ENCODE peak calls at places on chromosomes 4 and X, in eight cellular contexts. One of them, this sample, is unnamed.

GRCh38 chr4:159158989-159159388 is 56.1 kb downstream of the RAPGEF2 start:
- DNase-seq in ovary: no peak
- DNase-seq in transverse colon: no peak
- DNase-seq in body of pancreas: no peak
- DNase-seq in endothelial cell of umbilical vein: peak
- DNase-seq in hepatocyte: no peak
- DNase-seq in NB4: no peak
- DNase-seq in foreskin fibroblast: no peak
- DNase-seq in this sample: no peak

GRCh38 chr4:153467154-153467896 is 1.2 kb downstream of the TMEM131L start:
- DNase-seq in hepatocyte: peak
- DNase-seq in foreskin fibroblast: no peak
- DNase-seq in body of pancreas: peak
- DNase-seq in NB4: peak
- DNase-seq in ovary: peak
- DNase-seq in endothelial cell of umbilical vein: peak
- DNase-seq in transverse colon: peak
- DNase-seq in this sample: no peak

GRCh38 chrX:119809185-119809666 is 17.8 kb upstream of the RPL39 start:
- DNase-seq in transverse colon: no peak
- DNase-seq in endothelial cell of umbilical vein: peak
- DNase-seq in hepatocyte: no peak
- DNase-seq in ovary: no peak
- DNase-seq in NB4: peak
- DNase-seq in body of pancreas: no peak
- DNase-seq in foreskin fibroblast: no peak
- DNase-seq in this sample: no peak

GRCh38 chrX:48899078-48899410 is 1.3 kb downstream of the PQBP1 start:
- DNase-seq in ovary: no peak
- DNase-seq in hepatocyte: no peak
- DNase-seq in body of pancreas: no peak
- DNase-seq in foreskin fibroblast: no peak
- DNase-seq in transverse colon: no peak
- DNase-seq in NB4: no peak
- DNase-seq in endothelial cell of umbilical vein: no peak
- DNase-seq in this sample: no peak

GRCh38 chr4:168076989-168077725 is 15.2 kb upstream of the ANXA10 start:
- DNase-seq in transverse colon: peak
- DNase-seq in body of pancreas: peak
- DNase-seq in endothelial cell of umbilical vein: peak
- DNase-seq in NB4: peak
- DNase-seq in hepatocyte: peak
- DNase-seq in ovary: no peak
- DNase-seq in foreskin fibroblast: peak
- DNase-seq in this sample: peak

GRCh38 chr4:76445911-76446310 is 10.9 kb downstream of the SHROOM3 start:
- DNase-seq in body of pancreas: no peak
- DNase-seq in ovary: no peak
- DNase-seq in hepatocyte: no peak
- DNase-seq in transverse colon: no peak
- DNase-seq in NB4: no peak
- DNase-seq in endothelial cell of umbilical vein: no peak
- DNase-seq in foreskin fibroblast: no peak
- DNase-seq in this sample: no peak

GRCh38 chrX:53045002-53045401 is 3.6 kb upstream of the GPR173 start:
- DNase-seq in ovary: no peak
- DNase-seq in foreskin fibroblast: no peak
- DNase-seq in endothelial cell of umbilical vein: no peak
- DNase-seq in transverse colon: no peak
- DNase-seq in body of pancreas: no peak
- DNase-seq in hepatocyte: no peak
- DNase-seq in NB4: no peak
- DNase-seq in this sample: no peak

GRCh38 chrX:86146102-86146501 is 2.1 kb upstream of the DACH2 start:
- DNase-seq in ovary: no peak
- DNase-seq in body of pancreas: no peak
- DNase-seq in hepatocyte: no peak
- DNase-seq in foreskin fibroblast: no peak
- DNase-seq in endothelial cell of umbilical vein: no peak
- DNase-seq in NB4: no peak
- DNase-seq in transverse colon: no peak
- DNase-seq in this sample: no peak

GRCh38 chr4:40909363-40909876 is 159.7 kb downstream of the NSUN7 start:
- DNase-seq in body of pancreas: no peak
- DNase-seq in NB4: peak
- DNase-seq in foreskin fibroblast: peak
- DNase-seq in hepatocyte: peak
- DNase-seq in transverse colon: no peak
- DNase-seq in ovary: no peak
- DNase-seq in endothelial cell of umbilical vein: peak
- DNase-seq in this sample: peak

GRCh38 chrX:18833071-18833731 is 125.8 kb downstream of the PPEF1 start:
- DNase-seq in transverse colon: no peak
- DNase-seq in NB4: no peak
- DNase-seq in endothelial cell of umbilical vein: no peak
- DNase-seq in foreskin fibroblast: no peak
- DNase-seq in body of pancreas: peak
- DNase-seq in ovary: peak
- DNase-seq in hepatocyte: no peak
- DNase-seq in this sample: peak

GRCh38 chr4:182969651-182970279 is 52.6 kb upstream of the DCTD start:
- DNase-seq in endothelial cell of umbilical vein: no peak
- DNase-seq in transverse colon: no peak
- DNase-seq in ovary: no peak
- DNase-seq in foreskin fibroblast: no peak
- DNase-seq in NB4: peak
- DNase-seq in hepatocyte: no peak
- DNase-seq in body of pancreas: peak
- DNase-seq in this sample: no peak

GRCh38 chr4:6910340-6910959 is 824 bp downstream of the TBC1D14 start:
- DNase-seq in foreskin fibroblast: no peak
- DNase-seq in hepatocyte: peak
- DNase-seq in ovary: no peak
- DNase-seq in endothelial cell of umbilical vein: no peak
- DNase-seq in body of pancreas: no peak
- DNase-seq in NB4: peak
- DNase-seq in transverse colon: peak
- DNase-seq in this sample: no peak

GRCh38 chr4:86279247-86279960 is 80.4 kb downstream of the MAPK10 start:
- DNase-seq in hepatocyte: no peak
- DNase-seq in transverse colon: no peak
- DNase-seq in NB4: no peak
- DNase-seq in endothelial cell of umbilical vein: no peak
- DNase-seq in ovary: no peak
- DNase-seq in body of pancreas: no peak
- DNase-seq in foreskin fibroblast: no peak
- DNase-seq in this sample: no peak

GRCh38 chr4:37584530-37585060 is 101.6 kb downstream of the RELL1 start:
- DNase-seq in hepatocyte: no peak
- DNase-seq in NB4: no peak
- DNase-seq in ovary: no peak
- DNase-seq in endothelial cell of umbilical vein: no peak
- DNase-seq in transverse colon: no peak
- DNase-seq in body of pancreas: no peak
- DNase-seq in foreskin fibroblast: no peak
- DNase-seq in this sample: no peak

DNA sequence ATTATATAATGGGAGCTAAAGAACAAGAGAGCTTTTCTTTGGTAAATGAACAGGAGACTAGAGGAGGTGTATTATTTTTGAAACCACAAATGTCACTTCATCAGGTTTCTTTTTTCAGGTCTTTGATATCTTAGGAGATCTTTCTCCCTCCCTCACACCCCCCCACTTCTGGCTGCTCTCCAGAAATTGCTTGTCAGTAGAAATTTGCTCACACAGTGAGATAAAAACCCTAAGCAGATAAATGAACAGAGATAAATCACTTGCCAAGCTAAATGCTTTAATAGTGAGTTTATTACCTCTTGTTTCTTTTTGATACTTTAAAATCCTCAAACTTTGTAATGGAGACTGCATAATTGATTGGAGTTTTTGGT is 421.2 kb upstream of the TENM3 start:
- DNase-seq in endothelial cell of umbilical vein: no peak
- DNase-seq in transverse colon: no peak
- DNase-seq in hepatocyte: no peak
- DNase-seq in foreskin fibroblast: no peak
- DNase-seq in ovary: no peak
- DNase-seq in NB4: no peak
- DNase-seq in body of pancreas: no peak
- DNase-seq in this sample: no peak
- TF ChIP-seq CTCF in endothelial cell of umbilical vein: no peak
- TF ChIP-seq CTCF in transverse colon: no peak
- TF ChIP-seq CTCF in hepatocyte: no peak
- TF ChIP-seq CTCF in foreskin fibroblast: no peak
- TF ChIP-seq CTCF in ovary: no peak
- TF ChIP-seq CTCF in NB4: no peak
- TF ChIP-seq CTCF in body of pancreas: no peak
- TF ChIP-seq CTCF in this sample: no peak

DNA sequence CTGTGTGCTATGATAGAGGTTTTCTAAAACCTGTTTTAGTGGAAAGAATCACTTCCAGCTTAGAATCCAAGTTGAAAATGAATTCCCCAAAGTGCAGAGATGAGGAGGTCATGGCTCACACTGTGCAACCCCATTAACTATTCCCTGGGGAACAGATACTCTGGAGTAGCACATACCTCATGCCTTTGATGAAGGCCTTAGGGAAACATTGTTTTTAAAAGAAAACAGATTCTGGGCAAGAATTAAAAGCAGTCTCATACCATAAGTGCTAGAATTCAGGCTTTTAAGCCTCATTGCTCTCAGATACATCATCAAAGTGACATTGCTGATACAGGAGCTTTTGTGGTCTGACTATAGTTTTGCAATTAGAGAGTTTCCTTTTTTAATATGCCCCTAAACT is 115.1 kb downstream of the NDST4 start:
- DNase-seq in transverse colon: no peak
- DNase-seq in foreskin fibroblast: no peak
- DNase-seq in ovary: no peak
- DNase-seq in hepatocyte: no peak
- DNase-seq in NB4: no peak
- DNase-seq in endothelial cell of umbilical vein: no peak
- DNase-seq in body of pancreas: no peak
- DNase-seq in this sample: no peak
- H3K4me3 ChIP-seq in transverse colon: no peak
- H3K4me3 ChIP-seq in foreskin fibroblast: no peak
- H3K4me3 ChIP-seq in ovary: no peak
- H3K4me3 ChIP-seq in hepatocyte: no peak
- H3K4me3 ChIP-seq in NB4: no peak
- H3K4me3 ChIP-seq in endothelial cell of umbilical vein: no peak
- H3K4me3 ChIP-seq in body of pancreas: no peak
- H3K4me3 ChIP-seq in this sample: no peak

DNA sequence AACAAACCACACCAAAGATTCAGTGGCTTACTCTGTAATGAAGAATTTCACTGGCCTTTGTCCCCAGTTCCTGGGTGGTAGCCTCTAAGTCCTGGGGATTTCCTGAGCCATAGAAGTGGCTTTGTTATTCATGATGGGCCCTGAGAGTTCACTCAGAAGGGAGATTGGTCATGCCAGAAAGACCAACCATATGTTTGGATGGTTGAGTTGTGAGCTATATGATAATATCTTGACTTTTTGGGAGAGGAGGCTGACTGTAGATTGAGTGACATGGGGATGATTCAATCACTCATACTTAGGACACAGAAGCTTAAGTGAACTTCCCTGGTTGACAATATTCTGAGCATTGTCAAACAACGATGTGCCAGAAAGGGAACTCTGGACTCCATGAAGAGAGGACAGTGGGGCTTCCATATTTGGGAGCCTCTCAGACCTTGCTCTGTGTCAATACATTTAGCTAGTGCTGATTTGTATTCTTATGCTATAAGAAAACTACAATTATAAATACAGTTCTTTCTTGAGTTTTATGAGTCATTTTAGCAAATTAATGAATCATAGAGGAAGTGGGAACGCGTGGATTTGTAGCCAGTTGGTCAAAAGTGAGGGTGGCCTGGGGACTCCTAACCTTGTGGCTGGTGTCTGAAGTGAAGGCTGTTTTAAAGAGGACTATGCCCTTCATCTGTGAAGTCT is 392.0 kb downstream of the GBA3 start:
- DNase-seq in ovary: no peak
- DNase-seq in hepatocyte: no peak
- DNase-seq in foreskin fibroblast: peak
- DNase-seq in transverse colon: no peak
- DNase-seq in endothelial cell of umbilical vein: no peak
- DNase-seq in NB4: peak
- DNase-seq in body of pancreas: no peak
- DNase-seq in this sample: no peak
- TF ChIP-seq CTCF in ovary: no peak
- TF ChIP-seq CTCF in hepatocyte: no peak
- TF ChIP-seq CTCF in foreskin fibroblast: no peak
- TF ChIP-seq CTCF in transverse colon: no peak
- TF ChIP-seq CTCF in endothelial cell of umbilical vein: no peak
- TF ChIP-seq CTCF in NB4: no peak
- TF ChIP-seq CTCF in body of pancreas: no peak
- TF ChIP-seq CTCF in this sample: no peak

GRCh38 chr4:26709246-26709645 is 125.4 kb downstream of the TBC1D19 start:
- DNase-seq in ovary: no peak
- DNase-seq in NB4: no peak
- DNase-seq in body of pancreas: no peak
- DNase-seq in endothelial cell of umbilical vein: peak
- DNase-seq in hepatocyte: no peak
- DNase-seq in transverse colon: no peak
- DNase-seq in foreskin fibroblast: no peak
- DNase-seq in this sample: no peak
- H3K4me3 ChIP-seq in ovary: no peak
- H3K4me3 ChIP-seq in NB4: no peak
- H3K4me3 ChIP-seq in body of pancreas: no peak
- H3K4me3 ChIP-seq in endothelial cell of umbilical vein: no peak
- H3K4me3 ChIP-seq in hepatocyte: no peak
- H3K4me3 ChIP-seq in transverse colon: no peak
- H3K4me3 ChIP-seq in foreskin fibroblast: no peak
- H3K4me3 ChIP-seq in this sample: no peak

DNA sequence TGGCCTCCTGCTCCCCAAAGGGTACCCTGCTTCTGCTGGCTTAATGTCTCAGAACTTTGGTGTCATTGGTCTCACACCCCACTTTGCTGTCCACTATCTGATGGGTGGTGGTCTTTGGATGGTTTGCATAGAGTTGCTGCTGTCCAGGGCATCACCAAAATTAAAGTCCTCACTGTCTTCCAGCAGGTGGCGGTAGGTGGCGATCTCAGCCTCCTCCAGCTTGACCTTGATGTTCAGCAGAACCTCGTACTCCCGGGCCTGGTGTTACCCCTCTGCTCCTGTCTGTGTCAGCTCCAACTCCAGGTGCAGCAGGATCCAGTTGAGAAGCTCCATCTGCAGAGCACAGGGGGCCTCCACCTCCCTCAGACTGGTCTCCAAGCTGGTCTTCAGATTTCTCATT is 1169.5 kb upstream of the PABPC4L start:
- DNase-seq in transverse colon: no peak
- DNase-seq in ovary: no peak
- DNase-seq in NB4: peak
- DNase-seq in hepatocyte: no peak
- DNase-seq in foreskin fibroblast: no peak
- DNase-seq in body of pancreas: peak
- DNase-seq in endothelial cell of umbilical vein: no peak
- DNase-seq in this sample: no peak
- TF ChIP-seq CTCF in transverse colon: no peak
- TF ChIP-seq CTCF in ovary: no peak
- TF ChIP-seq CTCF in NB4: peak
- TF ChIP-seq CTCF in hepatocyte: no peak
- TF ChIP-seq CTCF in foreskin fibroblast: no peak
- TF ChIP-seq CTCF in body of pancreas: no peak
- TF ChIP-seq CTCF in endothelial cell of umbilical vein: no peak
- TF ChIP-seq CTCF in this sample: no peak

GRCh38 chrX:41085105-41085882 is at the start of gene USP9X:
- DNase-seq in foreskin fibroblast: peak
- DNase-seq in body of pancreas: peak
- DNase-seq in NB4: peak
- DNase-seq in endothelial cell of umbilical vein: peak
- DNase-seq in ovary: peak
- DNase-seq in transverse colon: peak
- DNase-seq in hepatocyte: peak
- DNase-seq in this sample: peak
- H3K4me3 ChIP-seq in foreskin fibroblast: peak
- H3K4me3 ChIP-seq in body of pancreas: peak
- H3K4me3 ChIP-seq in NB4: peak
- H3K4me3 ChIP-seq in endothelial cell of umbilical vein: peak
- H3K4me3 ChIP-seq in ovary: peak
- H3K4me3 ChIP-seq in transverse colon: peak
- H3K4me3 ChIP-seq in hepatocyte: peak
- H3K4me3 ChIP-seq in this sample: peak

This sample was measured in AG10803.